ENCODE peak calls at places on chromosome 19, in ten cellular contexts. A is activated CD4-positive, alpha-beta T cell treated with anti-CD3 and anti-CD28 coated beads for 24 hours; V is brain pericyte; D is GM20000; I is T follicular helper cell; E is anterior cingulate cortex; S is NCI-H1105; N is left ventricle myocardium inferior; W is HT1080; R is activated CD8-positive, alpha-beta memory T cell treated with anti-CD3 and anti-CD28 coated beads for 48 hours. Y is an unnamed sample.

GRCh38 chr19:2977686-2978466 is 512 bp downstream of the TLE6 start:
- DNase-seq in R (no peak), V (no peak), N (no peak), E (no peak), S (no peak), W (no peak), D (peak), A (no peak), I (no peak), Y (no peak)

GRCh38 chr19:6402834-6403608 is 10.1 kb upstream of the GTF2F1 start:
- DNase-seq in N (no peak), D (no peak), E (peak), W (peak), I (no peak), S (no peak), R (no peak), V (no peak), A (no peak), Y (peak)

GRCh38 chr19:1291761-1292418 is 6.2 kb downstream of the EFNA2 start:
- DNase-seq in E (peak), S (no peak), V (no peak), R (no peak), A (no peak), I (no peak), W (no peak), D (peak), N (no peak), Y (no peak)

GRCh38 chr19:16330368-16330801 is 5.8 kb downstream of the KLF2 start:
- DNase-seq in W (peak), D (peak), R (peak), A (peak), N (peak), E (no peak), I (peak), S (no peak), V (no peak), Y (peak)

GRCh38 chr19:55119053-55119452 is 1.6 kb upstream of the PPP1R12C start:
- DNase-seq in E (no peak), D (no peak), R (no peak), A (no peak), W (no peak), I (peak), S (no peak), N (no peak), V (no peak), Y (peak)

GRCh38 chr19:43570174-43570791 is 5.0 kb downstream of the XRCC1 start:
- DNase-seq in A (no peak), E (no peak), N (no peak), W (no peak), S (no peak), V (no peak), R (no peak), D (no peak), I (no peak), Y (no peak)

GRCh38 chr19:46755077-46755852 is 9.0 kb upstream of the STRN4 start:
- DNase-seq in E (no peak), S (no peak), A (no peak), R (no peak), D (no peak), W (peak), V (no peak), I (no peak), N (no peak), Y (peak)

GRCh38 chr19:49746206-49746958 is 16.7 kb downstream of the TSKS start:
- DNase-seq in I (peak), E (no peak), R (no peak), A (peak), W (no peak), D (peak), S (no peak), N (peak), V (no peak), Y (peak)

GRCh38 chr19:7492142-7493055 is 3.6 kb upstream of the PEX11G start:
- DNase-seq in R (peak), W (peak), D (no peak), V (no peak), S (no peak), N (no peak), I (no peak), A (no peak), E (no peak), Y (peak)

GRCh38 chr19:33273881-33274662 is 28.3 kb downstream of the CEBPA start:
- DNase-seq in N (no peak), V (no peak), S (no peak), I (no peak), R (peak), W (peak), E (no peak), D (no peak), A (peak), Y (peak)

GRCh38 chr19:7943444-7944176 is at the start of gene TIMM44:
- DNase-seq in I (peak), D (peak), R (peak), E (peak), V (peak), S (peak), N (peak), W (peak), A (peak), Y (peak)

GRCh38 chr19:18292810-18293641 is 11.6 kb upstream of the JUND start:
- DNase-seq in I (no peak), N (peak), E (peak), V (no peak), S (peak), D (peak), W (no peak), R (peak), A (no peak), Y (peak)

GRCh38 chr19:15248648-15249559 is 16.7 kb upstream of the EPHX3 start:
- DNase-seq in S (no peak), I (no peak), W (peak), N (peak), R (no peak), A (no peak), E (peak), V (peak), D (no peak), Y (peak)

GRCh38 chr19:2223959-2224358 is 12.2 kb downstream of the PLEKHJ1 start:
- DNase-seq in V (no peak), I (no peak), E (no peak), S (no peak), W (no peak), R (no peak), D (no peak), A (no peak), N (no peak), Y (no peak)

GRCh38 chr19:43412441-43412840 is 2.2 kb upstream of the TEX101 start:
- DNase-seq in I (no peak), R (no peak), W (no peak), E (no peak), A (no peak), S (no peak), D (no peak), V (no peak), N (no peak), Y (no peak)

Y was measured in fibroblast of mammary gland.